ENCODE peak calls at places on chromosome 9, in six cellular contexts. V is glutamatergic neuron, J is AG09309, W is progenitor cell of endocrine pancreas, M is A549, S is K562. X is an unnamed sample.
A peak's percentile ranks its signal among the peaks of the same experiment; 100 is the strongest.

GRCh38 chr9:136410500-136411287 is at the start of the genes ENTR1 and PMPCA:
- DNase-seq in W (peak; percentile 75), J (peak; percentile 33), M (peak; percentile 93), S (peak; percentile 95), V (peak; percentile 94), X (peak; percentile 84)

GRCh38 chr9:95078516-95078915 is 239.0 kb downstream of the FANCC start:
- DNase-seq in J (no peak), M (no peak), V (peak; percentile 56), S (no peak), W (no peak), X (no peak)

GRCh38 chr9:109198736-109199384 is 31.8 kb upstream of the FRRS1L start:
- DNase-seq in M (no peak), S (peak; percentile 50), W (no peak), V (no peak), J (no peak), X (no peak)

GRCh38 chr9:86099695-86100364 is 472 bp upstream of the GOLM1 start:
- DNase-seq in J (no peak), M (peak; percentile 77), V (peak; percentile 56), S (no peak), W (no peak), X (no peak)

GRCh38 chr9:36772449-36773370 is 200.0 kb downstream of the MELK start:
- DNase-seq in M (no peak), W (no peak), V (no peak), J (no peak), S (no peak), X (no peak)

GRCh38 chr9:21265421-21266189 is 25.8 kb upstream of the IFNA14 start:
- DNase-seq in W (no peak), V (no peak), M (no peak), S (no peak), J (no peak), X (no peak)

GRCh38 chr9:132833451-132834130 is 44.5 kb downstream of the AK8 start:
- DNase-seq in V (peak; percentile 53), J (no peak), W (no peak), S (no peak), M (no peak), X (no peak)

GRCh38 chr9:124946167-124946566 is 5.3 kb upstream of the GOLGA1 start:
- DNase-seq in W (no peak), V (no peak), J (no peak), M (no peak), S (no peak), X (no peak)

GRCh38 chr9:101028346-101029299 is at the start of gene PLPPR1:
- DNase-seq in M (peak; percentile 44), W (peak; percentile 75), V (peak; percentile 91), S (no peak), J (no peak), X (peak; percentile 82)

GRCh38 chr9:130847306-130848217 is 12.5 kb downstream of the ABL1 start:
- DNase-seq in V (no peak), J (peak; percentile 100), W (no peak), M (peak; percentile 90), S (peak; percentile 66), X (no peak)

GRCh38 chr9:134872482-134873231 is 8.0 kb upstream of the FCN2 start:
- DNase-seq in S (peak; percentile 8), V (no peak), W (no peak), M (no peak), J (no peak), X (no peak)

GRCh38 chr9:97768731-97769130 is 71.6 kb upstream of the XPA start:
- DNase-seq in V (no peak), M (no peak), W (no peak), J (peak; percentile 67), S (no peak), X (no peak)

GRCh38 chr9:7374966-7375650 is 424.5 kb downstream of the DMAC1 start:
- DNase-seq in W (no peak), S (no peak), J (no peak), M (no peak), V (no peak), X (no peak)

GRCh38 chr9:37512439-37512838 is 26.7 kb downstream of the POLR1E start:
- DNase-seq in V (no peak), S (no peak), M (no peak), W (no peak), J (no peak), X (no peak)

GRCh38 chr9:80552931-80553330 is 981.2 kb downstream of the TLE4 start:
- DNase-seq in W (no peak), J (no peak), M (no peak), V (peak; percentile 18), S (no peak), X (no peak)

GRCh38 chr9:114017741-114018715 is 60.1 kb downstream of the AMBP start:
- DNase-seq in M (no peak), W (no peak), J (no peak), S (no peak), V (no peak), X (no peak)

GRCh38 chr9:16023466-16023865 is 470.6 kb downstream of the CCDC171 start:
- DNase-seq in M (no peak), S (no peak), J (no peak), W (no peak), V (no peak), X (no peak)

GRCh38 chr9:110426052-110426709 is 88.5 kb upstream of the TXNDC8 start:
- DNase-seq in V (no peak), S (no peak), W (no peak), J (no peak), M (no peak), X (no peak)

GRCh38 chr9:133384736-133385321 is 8.7 kb downstream of the STKLD1 start:
- DNase-seq in W (no peak), J (no peak), V (no peak), S (no peak), M (no peak), X (no peak)

GRCh38 chr9:137452761-137453642 is 6.1 kb downstream of the NSMF start:
- DNase-seq in V (peak; percentile 20), W (no peak), M (no peak), S (no peak), J (no peak), X (peak; percentile 24)

GRCh38 chr9:108142504-108143201 is 653.1 kb upstream of the KLF4 start:
- DNase-seq in W (no peak), J (peak; percentile 85), S (no peak), M (no peak), V (no peak), X (no peak)

GRCh38 chr9:125847735-125848134 is 100.6 kb downstream of the PBX3 start:
- DNase-seq in W (no peak), M (no peak), V (no peak), J (no peak), S (no peak), X (no peak)

GRCh38 chr9:8338742-8339425 is 539.3 kb upstream of the DMAC1 start:
- DNase-seq in M (no peak), W (no peak), V (no peak), S (no peak), J (no peak), X (no peak)

GRCh38 chr9:5868235-5868634 is 22.5 kb upstream of the MLANA start:
- DNase-seq in S (no peak), V (no peak), M (no peak), J (no peak), W (no peak), X (no peak)

GRCh38 chr9:96164268-96164683 is 137.7 kb downstream of the HSD17B3 start:
- DNase-seq in J (no peak), M (no peak), W (no peak), V (no peak), S (no peak), X (no peak)

GRCh38 chr9:92325991-92326500 is 293 bp downstream of the CENPP start:
- DNase-seq in S (peak; percentile 51), J (no peak), W (no peak), V (no peak), M (peak; percentile 29), X (no peak)

GRCh38 chr9:92324889-92325268 is 271 bp downstream of the NOL8 start:
- DNase-seq in V (no peak), M (no peak), S (no peak), W (no peak), J (no peak), X (no peak)

GRCh38 chr9:92325269-92325990 is at the start of the genes CENPP and NOL8:
- DNase-seq in W (peak; percentile 55), V (peak; percentile 79), J (peak; percentile 59), M (peak; percentile 89), S (peak; percentile 92), X (peak; percentile 67)

GRCh38 chr9:92327283-92327850 is 1.6 kb downstream of the CENPP start:
- DNase-seq in V (no peak), J (no peak), S (peak; percentile 22), M (no peak), W (no peak), X (no peak)

DNA sequence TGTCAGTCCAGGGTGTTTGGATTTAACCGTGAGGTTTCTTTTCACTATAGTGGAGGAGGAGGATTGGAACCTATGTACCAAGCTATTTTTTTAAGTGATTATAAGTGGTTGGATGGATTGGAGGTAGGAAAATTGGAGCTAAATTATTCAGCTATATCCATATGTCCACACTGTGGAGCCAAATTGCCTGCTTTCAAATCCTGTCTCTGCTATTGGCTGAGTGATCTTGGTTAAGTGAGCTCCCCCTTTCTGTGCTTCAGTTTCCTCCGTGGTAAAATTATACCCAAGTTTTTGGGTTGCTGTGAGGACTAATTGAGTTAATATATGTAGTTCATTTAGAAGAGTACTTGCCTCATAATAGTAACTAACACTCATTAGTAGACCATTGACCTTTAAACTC is 2.5 kb downstream of the CENPP start:
- DNase-seq in V (no peak), W (no peak), J (no peak), M (peak; percentile 17), S (peak; percentile 61), X (no peak)
- TF ChIP-seq CTCF in V (no peak), W (peak; percentile 27), J (peak; percentile 50), M (peak; percentile 14), S (peak; percentile 46), X (no peak)

GRCh38 chr9:90890146-90890545 is 88.5 kb downstream of the SYK start:
- DNase-seq in M (peak; percentile 28), W (no peak), J (no peak), V (peak; percentile 59), S (no peak), X (no peak)
- TF ChIP-seq CTCF in M (no peak), W (peak; percentile 54), J (no peak), V (peak; percentile 30), S (no peak), X (no peak)

GRCh38 chr9:99855467-99856176 is 33.9 kb downstream of the NR4A3 start:
- DNase-seq in J (no peak), M (no peak), W (no peak), S (no peak), V (no peak), X (no peak)
- TF ChIP-seq CTCF in J (peak; percentile 6), M (no peak), W (peak; percentile 28), S (peak; percentile 16), V (peak; percentile 57), X (peak; percentile 28)

DNA sequence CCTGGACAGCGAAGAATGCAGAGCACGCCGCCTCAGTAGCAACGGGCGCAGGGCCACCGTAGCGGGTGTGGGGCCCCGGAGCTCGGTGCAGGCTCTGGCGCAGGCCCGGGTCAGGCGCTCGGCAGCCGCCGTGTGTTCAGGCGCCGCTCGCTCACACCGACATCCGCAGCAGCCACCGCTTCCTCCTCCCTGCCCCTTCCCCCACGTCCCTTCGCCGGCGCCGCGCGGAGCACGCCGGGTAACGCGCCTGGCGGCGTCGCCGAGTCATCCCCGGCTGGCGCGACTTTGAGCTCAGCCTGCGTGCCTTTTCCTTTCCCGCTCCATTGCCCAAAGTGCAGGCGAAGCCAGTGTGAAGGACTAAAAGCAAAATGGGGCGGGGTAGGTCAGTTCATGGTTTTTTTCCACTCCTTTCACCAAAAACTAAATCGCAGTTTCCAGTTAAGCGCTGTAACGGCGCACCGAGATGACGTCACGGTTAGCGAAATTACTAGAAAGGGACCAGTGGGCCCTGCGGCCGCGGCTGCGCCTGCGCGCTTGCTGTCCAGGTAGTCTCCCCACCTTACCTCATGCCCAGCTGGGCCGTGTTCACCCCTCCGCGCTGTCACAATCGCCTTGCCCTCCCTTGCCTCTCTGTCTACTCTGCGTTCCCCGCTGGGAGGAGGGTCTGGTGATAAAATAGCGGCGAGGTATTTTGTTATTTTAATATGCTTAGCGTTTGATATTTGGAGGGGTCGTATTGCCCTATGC is at the start of gene UBQLN1:
- DNase-seq in M (peak; percentile 97), J (peak; percentile 64), W (peak; percentile 84), S (peak; percentile 93), V (peak; percentile 92), X (peak; percentile 93)
- TF ChIP-seq CTCF in M (no peak), J (no peak), W (no peak), S (no peak), V (no peak), X (no peak)